ENCODE peak calls at places on chromosomes 2 and 18, in nine cellular contexts. One of them, this sample, is unnamed.

GRCh38 chr2:240800241-240800640 is 19.8 kb downstream of the KIF1A start:
- DNase-seq in T follicular helper cell: no peak
- DNase-seq in HT1080: no peak
- DNase-seq in fibroblast of pulmonary artery: peak
- DNase-seq in KG1: no peak
- DNase-seq in activated naive CD4-positive, alpha-beta T cell treated with anti-CD3 and anti-CD28 coated beads, Interleukin-2, amount 50 U/mL, for 16 hours: no peak
- DNase-seq in GM23338: no peak
- DNase-seq in cardiac fibroblast: no peak
- DNase-seq in NCI-H1436 treated with DMSO at 0.1 percent for 48 hours: no peak
- DNase-seq in this sample: peak

GRCh38 chr2:219289537-219290361 is 10.6 kb downstream of the DNAJB2 start:
- DNase-seq in T follicular helper cell: no peak
- DNase-seq in HT1080: peak
- DNase-seq in fibroblast of pulmonary artery: peak
- DNase-seq in KG1: no peak
- DNase-seq in activated naive CD4-positive, alpha-beta T cell treated with anti-CD3 and anti-CD28 coated beads, Interleukin-2, amount 50 U/mL, for 16 hours: no peak
- DNase-seq in GM23338: no peak
- DNase-seq in cardiac fibroblast: peak
- DNase-seq in NCI-H1436 treated with DMSO at 0.1 percent for 48 hours: no peak
- DNase-seq in this sample: peak

GRCh38 chr2:30732376-30732775 is 74.9 kb downstream of the CAPN13 start:
- DNase-seq in T follicular helper cell: no peak
- DNase-seq in HT1080: no peak
- DNase-seq in fibroblast of pulmonary artery: no peak
- DNase-seq in KG1: no peak
- DNase-seq in activated naive CD4-positive, alpha-beta T cell treated with anti-CD3 and anti-CD28 coated beads, Interleukin-2, amount 50 U/mL, for 16 hours: no peak
- DNase-seq in GM23338: no peak
- DNase-seq in cardiac fibroblast: no peak
- DNase-seq in NCI-H1436 treated with DMSO at 0.1 percent for 48 hours: no peak
- DNase-seq in this sample: no peak

GRCh38 chr2:178529194-178529593 is 48.9 kb downstream of the PLEKHA3 start:
- DNase-seq in T follicular helper cell: no peak
- DNase-seq in HT1080: no peak
- DNase-seq in fibroblast of pulmonary artery: no peak
- DNase-seq in KG1: no peak
- DNase-seq in activated naive CD4-positive, alpha-beta T cell treated with anti-CD3 and anti-CD28 coated beads, Interleukin-2, amount 50 U/mL, for 16 hours: no peak
- DNase-seq in GM23338: no peak
- DNase-seq in cardiac fibroblast: no peak
- DNase-seq in NCI-H1436 treated with DMSO at 0.1 percent for 48 hours: no peak
- DNase-seq in this sample: no peak

GRCh38 chr2:20378891-20379519 is 28.4 kb upstream of the PUM2 start:
- DNase-seq in T follicular helper cell: no peak
- DNase-seq in HT1080: peak
- DNase-seq in fibroblast of pulmonary artery: peak
- DNase-seq in KG1: no peak
- DNase-seq in activated naive CD4-positive, alpha-beta T cell treated with anti-CD3 and anti-CD28 coated beads, Interleukin-2, amount 50 U/mL, for 16 hours: no peak
- DNase-seq in GM23338: peak
- DNase-seq in cardiac fibroblast: peak
- DNase-seq in NCI-H1436 treated with DMSO at 0.1 percent for 48 hours: no peak
- DNase-seq in this sample: peak

GRCh38 chr2:37454851-37455762 is 110.7 kb downstream of the QPCT start:
- DNase-seq in T follicular helper cell: no peak
- DNase-seq in HT1080: peak
- DNase-seq in fibroblast of pulmonary artery: peak
- DNase-seq in KG1: no peak
- DNase-seq in activated naive CD4-positive, alpha-beta T cell treated with anti-CD3 and anti-CD28 coated beads, Interleukin-2, amount 50 U/mL, for 16 hours: no peak
- DNase-seq in GM23338: no peak
- DNase-seq in cardiac fibroblast: peak
- DNase-seq in NCI-H1436 treated with DMSO at 0.1 percent for 48 hours: no peak
- DNase-seq in this sample: peak

GRCh38 chr2:132424526-132425121 is 8.0 kb downstream of the GPR39 start:
- DNase-seq in T follicular helper cell: no peak
- DNase-seq in HT1080: no peak
- DNase-seq in fibroblast of pulmonary artery: peak
- DNase-seq in KG1: no peak
- DNase-seq in activated naive CD4-positive, alpha-beta T cell treated with anti-CD3 and anti-CD28 coated beads, Interleukin-2, amount 50 U/mL, for 16 hours: no peak
- DNase-seq in GM23338: no peak
- DNase-seq in cardiac fibroblast: peak
- DNase-seq in NCI-H1436 treated with DMSO at 0.1 percent for 48 hours: no peak
- DNase-seq in this sample: peak

GRCh38 chr2:20524412-20525040 is 77.7 kb downstream of the RHOB start:
- DNase-seq in T follicular helper cell: no peak
- DNase-seq in HT1080: no peak
- DNase-seq in fibroblast of pulmonary artery: peak
- DNase-seq in KG1: no peak
- DNase-seq in activated naive CD4-positive, alpha-beta T cell treated with anti-CD3 and anti-CD28 coated beads, Interleukin-2, amount 50 U/mL, for 16 hours: no peak
- DNase-seq in GM23338: no peak
- DNase-seq in cardiac fibroblast: peak
- DNase-seq in NCI-H1436 treated with DMSO at 0.1 percent for 48 hours: no peak
- DNase-seq in this sample: no peak

GRCh38 chr2:41659758-41660157 is 388.1 kb upstream of the PKDCC start:
- DNase-seq in T follicular helper cell: no peak
- DNase-seq in HT1080: no peak
- DNase-seq in fibroblast of pulmonary artery: no peak
- DNase-seq in KG1: no peak
- DNase-seq in activated naive CD4-positive, alpha-beta T cell treated with anti-CD3 and anti-CD28 coated beads, Interleukin-2, amount 50 U/mL, for 16 hours: no peak
- DNase-seq in GM23338: no peak
- DNase-seq in cardiac fibroblast: no peak
- DNase-seq in NCI-H1436 treated with DMSO at 0.1 percent for 48 hours: no peak
- DNase-seq in this sample: no peak

GRCh38 chr2:226211439-226211838 is 588.2 kb downstream of the IRS1 start:
- DNase-seq in T follicular helper cell: no peak
- DNase-seq in HT1080: peak
- DNase-seq in fibroblast of pulmonary artery: peak
- DNase-seq in KG1: no peak
- DNase-seq in activated naive CD4-positive, alpha-beta T cell treated with anti-CD3 and anti-CD28 coated beads, Interleukin-2, amount 50 U/mL, for 16 hours: no peak
- DNase-seq in GM23338: no peak
- DNase-seq in cardiac fibroblast: peak
- DNase-seq in NCI-H1436 treated with DMSO at 0.1 percent for 48 hours: no peak
- DNase-seq in this sample: peak

GRCh38 chr18:10559566-10560456 is 34.0 kb downstream of the NAPG start:
- DNase-seq in T follicular helper cell: no peak
- DNase-seq in HT1080: no peak
- DNase-seq in fibroblast of pulmonary artery: no peak
- DNase-seq in KG1: no peak
- DNase-seq in activated naive CD4-positive, alpha-beta T cell treated with anti-CD3 and anti-CD28 coated beads, Interleukin-2, amount 50 U/mL, for 16 hours: no peak
- DNase-seq in GM23338: no peak
- DNase-seq in cardiac fibroblast: no peak
- DNase-seq in NCI-H1436 treated with DMSO at 0.1 percent for 48 hours: no peak
- DNase-seq in this sample: peak

GRCh38 chr2:20443276-20443920 is 3.5 kb upstream of the RHOB start:
- DNase-seq in T follicular helper cell: no peak
- DNase-seq in HT1080: peak
- DNase-seq in fibroblast of pulmonary artery: peak
- DNase-seq in KG1: peak
- DNase-seq in activated naive CD4-positive, alpha-beta T cell treated with anti-CD3 and anti-CD28 coated beads, Interleukin-2, amount 50 U/mL, for 16 hours: no peak
- DNase-seq in GM23338: peak
- DNase-seq in cardiac fibroblast: peak
- DNase-seq in NCI-H1436 treated with DMSO at 0.1 percent for 48 hours: no peak
- DNase-seq in this sample: no peak

GRCh38 chr18:11310476-11311086 is 161.2 kb upstream of the PIEZO2 start:
- DNase-seq in T follicular helper cell: no peak
- DNase-seq in HT1080: peak
- DNase-seq in fibroblast of pulmonary artery: peak
- DNase-seq in KG1: no peak
- DNase-seq in activated naive CD4-positive, alpha-beta T cell treated with anti-CD3 and anti-CD28 coated beads, Interleukin-2, amount 50 U/mL, for 16 hours: no peak
- DNase-seq in GM23338: peak
- DNase-seq in cardiac fibroblast: peak
- DNase-seq in NCI-H1436 treated with DMSO at 0.1 percent for 48 hours: no peak
- DNase-seq in this sample: peak

GRCh38 chr2:239288951-239289481 is 111.8 kb downstream of the HDAC4 start:
- DNase-seq in T follicular helper cell: no peak
- DNase-seq in HT1080: no peak
- DNase-seq in fibroblast of pulmonary artery: no peak
- DNase-seq in KG1: no peak
- DNase-seq in activated naive CD4-positive, alpha-beta T cell treated with anti-CD3 and anti-CD28 coated beads, Interleukin-2, amount 50 U/mL, for 16 hours: peak
- DNase-seq in GM23338: no peak
- DNase-seq in cardiac fibroblast: no peak
- DNase-seq in NCI-H1436 treated with DMSO at 0.1 percent for 48 hours: no peak
- DNase-seq in this sample: no peak

GRCh38 chr2:109279243-109279860 is 150.3 kb downstream of the SH3RF3 start:
- DNase-seq in T follicular helper cell: no peak
- DNase-seq in HT1080: no peak
- DNase-seq in fibroblast of pulmonary artery: peak
- DNase-seq in KG1: no peak
- DNase-seq in activated naive CD4-positive, alpha-beta T cell treated with anti-CD3 and anti-CD28 coated beads, Interleukin-2, amount 50 U/mL, for 16 hours: no peak
- DNase-seq in GM23338: peak
- DNase-seq in cardiac fibroblast: peak
- DNase-seq in NCI-H1436 treated with DMSO at 0.1 percent for 48 hours: no peak
- DNase-seq in this sample: peak

GRCh38 chr2:76281176-76281841 is 570.6 kb upstream of the GCFC2 start:
- DNase-seq in T follicular helper cell: no peak
- DNase-seq in HT1080: no peak
- DNase-seq in fibroblast of pulmonary artery: no peak
- DNase-seq in KG1: no peak
- DNase-seq in activated naive CD4-positive, alpha-beta T cell treated with anti-CD3 and anti-CD28 coated beads, Interleukin-2, amount 50 U/mL, for 16 hours: no peak
- DNase-seq in GM23338: no peak
- DNase-seq in cardiac fibroblast: no peak
- DNase-seq in NCI-H1436 treated with DMSO at 0.1 percent for 48 hours: no peak
- DNase-seq in this sample: no peak

GRCh38 chr2:147352294-147352693 is 492.5 kb upstream of the ACVR2A start:
- DNase-seq in T follicular helper cell: no peak
- DNase-seq in HT1080: no peak
- DNase-seq in fibroblast of pulmonary artery: no peak
- DNase-seq in KG1: no peak
- DNase-seq in activated naive CD4-positive, alpha-beta T cell treated with anti-CD3 and anti-CD28 coated beads, Interleukin-2, amount 50 U/mL, for 16 hours: no peak
- DNase-seq in GM23338: no peak
- DNase-seq in cardiac fibroblast: no peak
- DNase-seq in NCI-H1436 treated with DMSO at 0.1 percent for 48 hours: peak
- DNase-seq in this sample: no peak

GRCh38 chr18:62524443-62525200 is 1.8 kb downstream of the ZCCHC2 start:
- DNase-seq in T follicular helper cell: peak
- DNase-seq in HT1080: peak
- DNase-seq in fibroblast of pulmonary artery: peak
- DNase-seq in KG1: no peak
- DNase-seq in activated naive CD4-positive, alpha-beta T cell treated with anti-CD3 and anti-CD28 coated beads, Interleukin-2, amount 50 U/mL, for 16 hours: peak
- DNase-seq in GM23338: peak
- DNase-seq in cardiac fibroblast: peak
- DNase-seq in NCI-H1436 treated with DMSO at 0.1 percent for 48 hours: no peak
- DNase-seq in this sample: peak

GRCh38 chr2:230952226-230952956 is 27.3 kb upstream of the GPR55 start:
- DNase-seq in T follicular helper cell: no peak
- DNase-seq in HT1080: no peak
- DNase-seq in fibroblast of pulmonary artery: no peak
- DNase-seq in KG1: no peak
- DNase-seq in activated naive CD4-positive, alpha-beta T cell treated with anti-CD3 and anti-CD28 coated beads, Interleukin-2, amount 50 U/mL, for 16 hours: no peak
- DNase-seq in GM23338: no peak
- DNase-seq in cardiac fibroblast: no peak
- DNase-seq in NCI-H1436 treated with DMSO at 0.1 percent for 48 hours: no peak
- DNase-seq in this sample: no peak

GRCh38 chr2:149860276-149860921 is 272.8 kb upstream of the MMADHC start:
- DNase-seq in T follicular helper cell: no peak
- DNase-seq in HT1080: peak
- DNase-seq in fibroblast of pulmonary artery: peak
- DNase-seq in KG1: no peak
- DNase-seq in activated naive CD4-positive, alpha-beta T cell treated with anti-CD3 and anti-CD28 coated beads, Interleukin-2, amount 50 U/mL, for 16 hours: no peak
- DNase-seq in GM23338: no peak
- DNase-seq in cardiac fibroblast: peak
- DNase-seq in NCI-H1436 treated with DMSO at 0.1 percent for 48 hours: no peak
- DNase-seq in this sample: peak

GRCh38 chr2:66867038-66867380 is 432.1 kb downstream of the MEIS1 start:
- DNase-seq in T follicular helper cell: no peak
- DNase-seq in HT1080: no peak
- DNase-seq in fibroblast of pulmonary artery: no peak
- DNase-seq in KG1: no peak
- DNase-seq in activated naive CD4-positive, alpha-beta T cell treated with anti-CD3 and anti-CD28 coated beads, Interleukin-2, amount 50 U/mL, for 16 hours: no peak
- DNase-seq in GM23338: no peak
- DNase-seq in cardiac fibroblast: peak
- DNase-seq in NCI-H1436 treated with DMSO at 0.1 percent for 48 hours: no peak
- DNase-seq in this sample: no peak